ENCODE peak calls at places on chromosomes 4 and X, in four cellular contexts. H is psoas muscle, R is heart left ventricle, P is endothelial cell of umbilical vein. W is an unnamed sample. For H3K27me3, the result is how much of the 10 kb centered on the place peaks cover.

GRCh38 chr4:186685744-186686143 is 37.9 kb downstream of the FAT1 start:
- DNase-seq in P (no peak), H (no peak), R (no peak), W (peak)

GRCh38 chr4:39126256-39127095 is 55.9 kb upstream of the WDR19 start:
- DNase-seq in R (no peak), H (no peak), P (no peak), W (no peak)

GRCh38 chr4:4422856-4423485 is 36.1 kb downstream of the NSG1 start:
- DNase-seq in H (no peak), P (no peak), R (no peak), W (no peak)

GRCh38 chr4:101114936-101115372 is 232.4 kb downstream of the PPP3CA start:
- DNase-seq in P (no peak), H (no peak), R (no peak), W (peak)

GRCh38 chr4:118033148-118034060 is 882 bp upstream of the NDST3 start:
- DNase-seq in P (peak), H (peak), R (peak), W (peak)

GRCh38 chrX:15988661-15989603 is 134.3 kb upstream of the AP1S2 start:
- DNase-seq in R (no peak), P (peak), H (no peak), W (peak)

GRCh38 chrX:51860679-51861078 is 32.7 kb upstream of the MAGED1 start:
- DNase-seq in R (no peak), H (no peak), P (peak), W (peak)

GRCh38 chr4:167838686-167839085 is 253.7 kb upstream of the ANXA10 start:
- DNase-seq in H (no peak), R (no peak), P (no peak), W (peak)

GRCh38 chr4:20252656-20253271 is 1.1 kb downstream of the SLIT2 start:
- DNase-seq in R (peak), P (peak), H (peak), W (no peak)

GRCh38 chr4:4860381-4860802 is 927 bp downstream of the MSX1 start:
- DNase-seq in H (no peak), R (no peak), P (peak), W (no peak)

GRCh38 chrX:78574306-78574705 is 84.8 kb downstream of the RTL3 start:
- DNase-seq in P (no peak), H (no peak), R (no peak), W (no peak)

GRCh38 chrX:21666679-21667078 is 8.5 kb upstream of the KLHL34 start:
- DNase-seq in H (no peak), R (no peak), P (no peak), W (no peak)

GRCh38 chr4:168840386-168840763 is 169.7 kb downstream of the CBR4 start:
- DNase-seq in R (no peak), P (no peak), H (no peak), W (no peak)

GRCh38 chr4:110245567-110245966 is 47.2 kb upstream of the ELOVL6 start:
- DNase-seq in R (no peak), H (no peak), P (no peak), W (peak)

GRCh38 chr4:22514001-22514400 is 1.9 kb downstream of the ADGRA3 start:
- DNase-seq in R (no peak), P (peak), H (no peak), W (no peak)

GRCh38 chr4:17941731-17942130 is 79.8 kb downstream of the LCORL start:
- DNase-seq in R (no peak), H (no peak), P (peak), W (peak)

GRCh38 chr4:104449537-104449936 is 45.2 kb downstream of the CXXC4 start:
- DNase-seq in R (no peak), H (no peak), P (no peak), W (peak)

GRCh38 chr4:170089743-170090666 is at the start of gene AADAT:
- DNase-seq in R (peak), P (peak), H (peak), W (peak)

GRCh38 chrX:123830309-123830708 is 29.5 kb upstream of the XIAP start:
- DNase-seq in H (no peak), R (no peak), P (no peak), W (peak)

GRCh38 chr4:128107766-128108165 is 46.7 kb downstream of the LARP1B start:
- DNase-seq in H (no peak), P (no peak), R (no peak), W (no peak)

GRCh38 chr4:53801373-53801772 is 210.1 kb upstream of the LNX1 start:
- DNase-seq in P (no peak), H (no peak), R (no peak), W (no peak)

GRCh38 chrX:16772460-16772859 is 13.8 kb upstream of the TXLNG start:
- DNase-seq in R (no peak), P (no peak), H (no peak), W (no peak)

GRCh38 chr4:47031011-47031678 is at the start of gene GABRB1:
- DNase-seq in R (peak), P (peak), H (peak), W (peak)

GRCh38 chrX:134738986-134739744 is 80.9 kb upstream of the PLAC1 start:
- DNase-seq in R (no peak), P (peak), H (no peak), W (no peak)

GRCh38 chr4:124696182-124696581 is 16.4 kb downstream of the ANKRD50 start:
- DNase-seq in P (no peak), H (no peak), R (no peak), W (no peak)

GRCh38 chrX:18640686-18641085 is 31.2 kb downstream of the RS1 start:
- DNase-seq in P (no peak), R (no peak), H (no peak), W (no peak)

GRCh38 chr4:7901274-7901845 is 38.3 kb downstream of the AFAP1 start:
- DNase-seq in P (no peak), H (no peak), R (no peak), W (no peak)

GRCh38 chr4:37555324-37555723 is 130.9 kb downstream of the RELL1 start:
- DNase-seq in P (no peak), H (no peak), R (no peak), W (no peak)

GRCh38 chr4:38324861-38325451 is 339.0 kb upstream of the KLF3 start:
- DNase-seq in P (no peak), R (no peak), H (no peak), W (no peak)

GRCh38 chr4:97720869-97721432 is 422.3 kb downstream of the STPG2 start:
- DNase-seq in H (no peak), P (peak), R (no peak), W (peak)
- TF ChIP-seq CTCF in H (peak), P (peak), R (peak), W (peak)

DNA sequence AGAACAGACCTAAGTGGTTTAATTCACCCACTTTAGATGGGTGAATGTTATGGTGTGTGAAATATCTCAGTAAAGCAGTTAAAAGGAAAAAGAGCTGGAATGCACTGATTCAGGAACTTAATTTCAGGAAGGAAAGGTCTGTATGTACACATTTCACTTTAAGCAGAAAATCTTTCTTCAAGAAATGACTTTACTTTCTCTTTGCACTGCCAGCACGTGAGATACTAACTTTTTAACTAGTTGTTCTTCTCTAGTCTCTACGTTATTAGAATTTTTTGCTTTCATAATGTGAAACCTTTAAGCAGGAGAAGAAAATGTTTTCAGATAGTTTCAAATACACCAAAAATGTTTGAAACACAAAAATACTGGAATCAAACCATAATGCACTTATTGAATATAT is 18.8 kb downstream of the C4orf46 start:
- DNase-seq in R (no peak), H (no peak), P (peak), W (peak)
- H3K4me3 ChIP-seq in R (no peak), H (no peak), P (peak), W (no peak)

DNA sequence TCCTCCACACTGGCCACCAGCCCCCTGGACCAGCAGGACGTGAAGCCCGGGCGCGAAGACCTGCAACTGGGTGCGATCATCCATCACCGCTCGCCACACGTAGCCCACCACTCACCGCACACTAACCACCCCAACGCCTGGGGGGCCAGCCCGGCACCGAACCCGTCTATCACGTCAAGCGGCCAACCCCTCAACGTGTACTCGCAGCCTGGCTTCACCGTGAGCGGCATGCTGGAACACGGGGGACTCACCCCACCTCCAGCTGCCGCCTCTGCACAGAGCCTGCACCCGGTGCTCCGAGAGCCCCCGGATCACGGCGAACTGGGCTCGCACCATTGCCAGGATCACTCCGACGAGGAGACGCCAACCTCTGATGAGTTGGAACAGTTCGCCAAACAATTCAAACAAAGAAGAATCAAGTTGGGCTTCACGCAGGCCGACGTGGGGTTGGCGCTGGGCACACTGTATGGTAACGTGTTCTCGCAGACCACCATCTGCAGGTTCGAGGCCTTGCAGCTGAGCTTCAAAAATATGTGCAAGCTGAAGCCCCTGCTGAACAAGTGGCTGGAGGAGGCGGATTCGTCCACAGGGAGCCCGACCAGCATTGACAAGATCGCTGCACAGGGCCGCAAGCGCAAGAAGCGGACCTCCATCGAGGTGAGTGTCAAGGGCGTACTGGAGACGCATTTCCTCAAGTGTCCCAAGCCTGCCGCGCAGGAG is 596 bp downstream of the POU3F4 start:
- DNase-seq in P (no peak), R (no peak), H (no peak), W (no peak)
- H3K27me3 ChIP-seq in P (under half), R (under half), H (under half), W (under half)

GRCh38 chrX:50579955-50580354 is 109.3 kb upstream of the DGKK start:
- DNase-seq in H (no peak), P (peak), R (no peak), W (peak)
- TF ChIP-seq CTCF in H (peak), P (peak), R (peak), W (peak)